ENCODE peak calls at places on chromosomes 2 and 18, in seven cellular contexts. P is H1, H is HepG2, W is HCT116, E is K562, Y is SK-N-SH, G is GM12878. S is an unnamed sample.

GRCh38 chr18:77088977-77089795 is 43.4 kb downstream of the MBP start:
- DNase-seq in P (peak), G (no peak), E (no peak), H (no peak), Y (no peak), W (peak), S (peak)

GRCh38 chr2:95525294-95526035 is 40.9 kb upstream of the TRIM43B start:
- DNase-seq in G (no peak), P (no peak), W (no peak), E (no peak), Y (peak), H (no peak), S (no peak)

GRCh38 chr2:223725986-223726970 is 111.1 kb downstream of the AP1S3 start:
- DNase-seq in Y (no peak), H (peak), G (no peak), W (no peak), E (no peak), P (no peak), S (no peak)

GRCh38 chr2:220434365-220434764 is 806.9 kb downstream of the SLC4A3 start:
- DNase-seq in H (no peak), P (no peak), E (no peak), G (no peak), W (no peak), Y (no peak), S (no peak)

GRCh38 chr2:25234756-25235155 is 66.4 kb upstream of the POMC start:
- DNase-seq in G (no peak), W (no peak), P (no peak), H (no peak), E (no peak), Y (no peak), S (no peak)

GRCh38 chr2:70685771-70686171 is 82.2 kb downstream of the ADD2 start:
- DNase-seq in H (no peak), G (no peak), E (peak), P (no peak), Y (no peak), W (no peak), S (no peak)

GRCh38 chr18:62452280-62452824 is 70.5 kb upstream of the ZCCHC2 start:
- DNase-seq in E (no peak), G (no peak), P (no peak), Y (no peak), W (no peak), H (peak), S (no peak)

GRCh38 chr2:19356545-19357382 is 1.7 kb downstream of the OSR1 start:
- DNase-seq in W (no peak), H (no peak), P (no peak), E (no peak), G (no peak), Y (peak), S (no peak)

GRCh38 chr2:211062213-211062612 is 505.8 kb downstream of the CPS1 start:
- DNase-seq in H (no peak), G (no peak), P (no peak), E (no peak), Y (peak), W (no peak), S (no peak)

GRCh38 chr2:213228638-213229037 is 55.6 kb upstream of the SPAG16 start:
- DNase-seq in E (no peak), P (no peak), G (no peak), Y (no peak), W (no peak), H (no peak), S (no peak)

GRCh38 chr18:13450289-13451207 is 232.0 kb downstream of the LDLRAD4 start:
- DNase-seq in W (no peak), Y (no peak), P (no peak), G (peak), H (no peak), E (no peak), S (no peak)

GRCh38 chr2:6580982-6581381 is 284.7 kb downstream of the CMPK2 start:
- DNase-seq in H (no peak), E (no peak), G (no peak), P (no peak), Y (no peak), W (no peak), S (no peak)

GRCh38 chr2:96117701-96118588 is 1.6 kb upstream of the ADRA2B start:
- DNase-seq in E (peak), Y (peak), H (no peak), P (no peak), G (no peak), W (no peak), S (no peak)

GRCh38 chr2:4381773-4382172 is 678.4 kb downstream of the DCDC2C start:
- DNase-seq in G (no peak), E (no peak), P (no peak), W (no peak), Y (no peak), H (no peak), S (no peak)

GRCh38 chr2:101251844-101252407 is 760 bp upstream of the CNOT11 start:
- DNase-seq in W (peak), G (no peak), E (no peak), P (no peak), Y (peak), H (peak), S (no peak)
- TF ChIP-seq JUND in W (no peak), G (no peak), E (no peak), P (no peak), Y (no peak), H (no peak), S (no peak)

DNA sequence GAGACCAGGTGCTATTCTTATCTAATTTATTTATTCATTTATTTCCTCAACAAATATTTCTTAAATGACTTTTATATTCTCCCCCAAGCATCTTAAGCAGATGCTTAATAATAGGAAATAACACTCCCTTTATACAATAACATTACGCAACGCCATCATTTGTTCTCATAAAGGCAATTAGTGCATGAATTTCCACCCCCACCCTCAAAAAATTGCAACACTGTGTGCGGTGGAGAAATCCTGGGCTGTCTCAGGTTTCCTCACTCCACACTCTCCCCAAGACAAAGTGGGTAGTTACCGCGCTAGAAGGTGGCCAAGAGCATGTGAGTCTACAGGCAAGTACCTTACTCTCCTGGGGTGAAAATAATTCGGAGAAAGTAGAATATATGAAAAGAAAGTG is 37.0 kb upstream of the CTDP1 start:
- DNase-seq in P (no peak), E (no peak), Y (no peak), G (no peak), W (no peak), H (no peak), S (no peak)
- TF ChIP-seq JUND in P (no peak), E (no peak), Y (no peak), G (no peak), W (no peak), H (no peak), S (no peak)

GRCh38 chr2:147181351-147182029 is 663.3 kb upstream of the ACVR2A start:
- DNase-seq in P (no peak), E (no peak), Y (no peak), H (no peak), G (peak), W (no peak), S (no peak)

GRCh38 chr2:147173798-147174197 is 671.0 kb upstream of the ACVR2A start:
- DNase-seq in G (no peak), Y (no peak), H (no peak), P (no peak), E (no peak), W (no peak), S (no peak)

GRCh38 chr2:147173186-147173575 is 671.6 kb upstream of the ACVR2A start:
- DNase-seq in P (no peak), E (no peak), H (peak), W (no peak), Y (no peak), G (no peak), S (no peak)

GRCh38 chr2:147174824-147175254 is 670.0 kb upstream of the ACVR2A start:
- DNase-seq in Y (no peak), W (no peak), E (no peak), P (no peak), H (no peak), G (no peak), S (no peak)

GRCh38 chr2:147177449-147177848 is 667.4 kb upstream of the ACVR2A start:
- DNase-seq in Y (no peak), H (no peak), P (no peak), E (no peak), W (no peak), G (no peak), S (no peak)
- TF ChIP-seq JUND in Y (no peak), H (no peak), P (no peak), E (no peak), W (no peak), G (no peak), S (no peak)

GRCh38 chr2:222671259-222672067 is at the start of gene MOGAT1:
- DNase-seq in E (no peak), W (no peak), P (peak), H (peak), Y (peak), G (no peak), S (peak)
- TF ChIP-seq JUND in E (no peak), W (no peak), P (no peak), H (peak), Y (no peak), G (no peak), S (no peak)

DNA sequence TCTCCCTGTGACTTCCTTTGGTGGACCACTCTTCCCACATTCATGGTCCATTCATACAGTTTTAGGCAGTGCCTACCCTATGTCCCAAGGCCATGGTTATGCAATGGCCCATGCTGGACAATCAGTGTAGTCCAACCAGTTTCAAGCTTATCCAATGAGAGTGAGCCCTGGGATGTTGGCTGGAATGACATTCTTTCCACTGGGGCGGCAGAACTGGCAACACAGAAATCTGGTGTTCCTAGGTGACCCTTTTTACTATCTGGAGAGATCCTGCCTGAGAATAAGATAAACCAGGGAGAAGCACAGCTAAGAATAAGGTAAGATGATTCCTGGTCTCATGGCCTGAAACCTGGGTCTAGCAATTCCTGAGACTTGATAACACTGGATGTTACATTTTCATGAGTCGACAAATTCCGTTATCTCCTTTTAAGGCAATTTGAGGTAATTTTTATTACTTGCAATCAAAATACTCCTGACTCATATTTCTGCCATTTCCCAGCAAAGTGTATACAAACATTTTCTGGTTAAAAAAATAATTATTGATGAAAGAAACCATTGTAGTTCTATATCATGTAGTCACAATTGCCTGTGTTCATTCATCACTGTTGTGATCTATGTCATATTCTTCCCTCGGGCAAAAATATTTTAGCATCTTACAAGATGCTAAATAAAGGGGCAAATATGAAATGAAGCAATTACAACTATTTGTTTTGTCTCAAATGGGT is 271.5 kb upstream of the LYPD1 start:
- DNase-seq in E (no peak), H (no peak), Y (no peak), W (no peak), G (no peak), P (no peak), S (no peak)
- TF ChIP-seq JUND in E (no peak), H (no peak), Y (no peak), W (no peak), G (no peak), P (no peak), S (no peak)